ENCODE peak calls at places on chromosome 22, in seven cellular contexts. H is heart right ventricle; R is HTR-8/SVneo; T is nephron progenitor cell; Q is right lobe of liver; A is renal cortical epithelial cell; I is activated naive CD4-positive, alpha-beta T cell. W is an unnamed sample.

GRCh38 chr22:24952837-24953293 is 349 bp downstream of the KIAA1671 start:
- DNase-seq in H (peak; percentile 52), R (no peak), T (no peak), Q (peak; percentile 55), A (peak; percentile 62), I (no peak), W (peak; percentile 74)

GRCh38 chr22:44620129-44620840 is 81.7 kb upstream of the PRR5 start:
- DNase-seq in H (peak; percentile 73), R (no peak), T (peak; percentile 80), Q (peak; percentile 79), A (no peak), I (no peak), W (no peak)

GRCh38 chr22:48055185-48055584 is 1292.7 kb downstream of the TBC1D22A start:
- DNase-seq in H (no peak), R (no peak), T (no peak), Q (no peak), A (no peak), I (no peak), W (no peak)

GRCh38 chr22:17339095-17339693 is 30.1 kb upstream of the CECR2 start:
- DNase-seq in H (no peak), R (no peak), T (no peak), Q (peak; percentile 37), A (no peak), I (no peak), W (peak; percentile 53)

GRCh38 chr22:48895831-48896765 is 931.6 kb downstream of the BRD1 start:
- DNase-seq in H (no peak), R (no peak), T (no peak), Q (no peak), A (no peak), I (no peak), W (no peak)

GRCh38 chr22:48607901-48608650 is 1219.6 kb downstream of the BRD1 start:
- DNase-seq in H (no peak), R (no peak), T (no peak), Q (no peak), A (no peak), I (no peak), W (no peak)

GRCh38 chr22:44947029-44947428 is 62.8 kb downstream of the PHF21B start:
- DNase-seq in H (no peak), R (no peak), T (no peak), Q (no peak), A (no peak), I (no peak), W (no peak)

GRCh38 chr22:17980638-17981051 is 43.7 kb downstream of the MICAL3 start:
- DNase-seq in H (peak; percentile 33), R (no peak), T (no peak), Q (peak; percentile 43), A (no peak), I (no peak), W (no peak)

GRCh38 chr22:37681556-37682049 is 4.5 kb upstream of the NOL12 start:
- DNase-seq in H (peak; percentile 64), R (peak; percentile 55), T (peak; percentile 68), Q (peak; percentile 66), A (peak; percentile 56), I (peak; percentile 21), W (peak; percentile 82)